ENCODE peak calls at places on chromosomes 13 and 19, in ten cellular contexts. K, O, C, N, S, D, R, F, Z and V are unnamed samples.

GRCh38 chr13:109592776-109593175 is 193.6 kb downstream of the IRS2 start:
- DNase-seq in D (peak; percentile 85), N (no peak), K (no peak), O (no peak), C (no peak), Z (no peak), R (no peak), S (no peak), F (no peak), V (no peak)

GRCh38 chr19:661427-662196 is 1.4 kb downstream of the RNF126 start:
- DNase-seq in F (no peak), K (no peak), D (no peak), S (no peak), C (no peak), N (no peak), R (no peak), O (peak; percentile 60), Z (peak; percentile 66), V (no peak)

GRCh38 chr19:1511989-1512338 is 855 bp downstream of the ADAMTSL5 start:
- DNase-seq in Z (no peak), D (no peak), O (no peak), K (no peak), F (no peak), R (no peak), N (no peak), S (no peak), C (no peak), V (no peak)

GRCh38 chr19:52211926-52212571 is 22.2 kb downstream of the PPP2R1A start:
- DNase-seq in R (no peak), S (no peak), D (no peak), K (no peak), C (no peak), F (no peak), Z (no peak), O (no peak), N (no peak), V (no peak)

GRCh38 chr19:49389406-49389805 is 1.4 kb downstream of the KASH5 start:
- DNase-seq in C (no peak), Z (no peak), K (no peak), O (no peak), N (no peak), F (no peak), R (no peak), S (no peak), D (no peak), V (no peak)

GRCh38 chr19:32674959-32675719 is at the start of gene ANKRD27:
- DNase-seq in D (peak; percentile 98), K (peak; percentile 99), Z (peak; percentile 95), N (peak; percentile 95), F (peak; percentile 97), S (peak; percentile 99), O (peak; percentile 94), C (peak; percentile 99), R (peak; percentile 99), V (peak; percentile 83)

GRCh38 chr13:40598599-40598998 is 67.8 kb downstream of the FOXO1 start:
- DNase-seq in Z (no peak), K (no peak), R (no peak), C (peak; percentile 34), D (no peak), O (no peak), S (no peak), F (no peak), N (no peak), V (no peak)

GRCh38 chr13:46165485-46166220 is 16.3 kb downstream of the LCP1 start:
- DNase-seq in N (no peak), K (no peak), R (no peak), S (no peak), F (peak; percentile 64), O (peak; percentile 65), C (no peak), Z (no peak), D (no peak), V (no peak)

GRCh38 chr13:79525051-79525450 is 44.1 kb downstream of the NDFIP2 start:
- DNase-seq in N (no peak), Z (no peak), C (no peak), D (no peak), F (no peak), O (no peak), S (no peak), K (no peak), R (no peak), V (no peak)

GRCh38 chr19:55283548-55284393 is at the start of gene BRSK1:
- DNase-seq in Z (peak; percentile 46), R (no peak), C (peak; percentile 22), O (no peak), F (peak; percentile 31), S (peak; percentile 54), K (peak; percentile 89), D (peak; percentile 86), N (peak; percentile 67), V (no peak)

GRCh38 chr19:50705422-50706019 is 14.1 kb downstream of the SHANK1 start:
- DNase-seq in C (no peak), F (peak; percentile 79), S (no peak), D (peak; percentile 41), O (no peak), R (no peak), Z (no peak), N (peak; percentile 19), K (peak; percentile 82), V (peak; percentile 29)

GRCh38 chr13:45811891-45812583 is 39.5 kb downstream of the SIAH3 start:
- DNase-seq in S (no peak), C (no peak), Z (no peak), R (no peak), K (no peak), O (no peak), N (no peak), F (no peak), D (no peak), V (no peak)

GRCh38 chr13:111505175-111505777 is 184.8 kb downstream of the TEX29 start:
- DNase-seq in O (no peak), D (no peak), C (no peak), F (no peak), S (peak; percentile 74), Z (no peak), R (no peak), K (peak; percentile 76), N (no peak), V (no peak)

GRCh38 chr19:13621413-13621812 is 115.1 kb upstream of the CACNA1A start:
- DNase-seq in D (peak; percentile 29), R (no peak), N (no peak), Z (no peak), S (no peak), F (peak; percentile 76), C (no peak), O (peak; percentile 32), K (peak; percentile 84), V (peak; percentile 80)

GRCh38 chr13:32840840-32841713 is 175.1 kb upstream of the KL start:
- DNase-seq in K (no peak), D (no peak), S (no peak), F (peak; percentile 15), C (no peak), N (peak; percentile 43), O (no peak), R (no peak), Z (no peak), V (no peak)

GRCh38 chr19:18112989-18113478 is 15.5 kb downstream of the MAST3 start:
- DNase-seq in N (peak; percentile 39), R (peak; percentile 93), C (peak; percentile 87), D (peak; percentile 91), F (peak; percentile 75), K (peak; percentile 94), O (peak; percentile 74), S (peak; percentile 96), Z (peak; percentile 57), V (no peak)

GRCh38 chr19:873084-874019 is 13.9 kb downstream of the CFD start:
- DNase-seq in F (peak; percentile 75), K (no peak), D (no peak), C (no peak), Z (peak; percentile 89), R (peak; percentile 81), S (no peak), O (peak; percentile 40), N (no peak), V (no peak)

GRCh38 chr13:113927661-113928581 is 46.0 kb downstream of the C13orf46 start:
- DNase-seq in K (peak; percentile 49), N (no peak), D (no peak), R (peak; percentile 55), O (no peak), C (peak; percentile 52), Z (no peak), F (peak; percentile 88), S (no peak), V (peak; percentile 99)

GRCh38 chr13:77863037-77863630 is 55.5 kb downstream of the EDNRB start:
- DNase-seq in O (no peak), F (no peak), R (no peak), N (no peak), C (no peak), Z (no peak), S (no peak), K (no peak), D (no peak), V (no peak)